ENCODE peak calls at places on chromosomes 12 and 14, in ten cellular contexts. M is K562, V is HL-60, U is stomach, P is endothelial cell of umbilical vein, K is GM23338, L is Panc1, R is transverse colon, Y is spleen, F is sigmoid colon. E is an unnamed sample.

GRCh38 chr12:16037533-16037932 is 126.4 kb downstream of the DERA start:
- DNase-seq in F (no peak), Y (no peak), P (no peak), V (no peak), L (no peak), M (no peak), K (no peak), R (no peak), U (no peak), E (no peak)

GRCh38 chr14:94042433-94043091 is 16.4 kb downstream of the OTUB2 start:
- DNase-seq in V (no peak), U (no peak), R (no peak), L (no peak), F (no peak), K (no peak), M (no peak), P (no peak), Y (peak; percentile 48), E (no peak)

GRCh38 chr12:94100990-94101901 is 47.1 kb upstream of the PLXNC1 start:
- DNase-seq in U (peak; percentile 77), K (peak; percentile 87), L (peak; percentile 48), P (peak; percentile 51), V (no peak), F (peak; percentile 88), Y (peak; percentile 94), M (peak; percentile 77), R (peak; percentile 85), E (peak; percentile 88)

GRCh38 chr12:79400481-79400880 is 290.3 kb downstream of the PAWR start:
- DNase-seq in L (no peak), R (no peak), M (no peak), K (no peak), U (no peak), V (no peak), Y (no peak), P (no peak), F (no peak), E (no peak)

GRCh38 chr12:23614280-23614679 is 335.2 kb downstream of the SOX5 start:
- DNase-seq in P (no peak), F (no peak), U (no peak), K (no peak), Y (no peak), M (no peak), L (no peak), R (no peak), V (no peak), E (no peak)

GRCh38 chr14:31897581-31898186 is 179.4 kb upstream of the ARHGAP5 start:
- DNase-seq in P (no peak), F (no peak), U (no peak), R (peak; percentile 10), K (no peak), V (no peak), Y (no peak), L (no peak), M (no peak), E (no peak)

GRCh38 chr12:80681287-80681686 is 26.1 kb upstream of the MYF6 start:
- DNase-seq in F (no peak), L (no peak), P (no peak), M (no peak), Y (no peak), U (no peak), R (no peak), K (no peak), V (no peak), E (no peak)

GRCh38 chr12:11862794-11863193 is 207.9 kb upstream of the BCL2L14 start:
- DNase-seq in U (no peak), K (no peak), V (no peak), R (no peak), M (no peak), L (no peak), Y (no peak), P (peak; percentile 69), F (no peak), E (no peak)

GRCh38 chr14:101961746-101962502 is 2.4 kb upstream of the DYNC1H1 start:
- DNase-seq in F (no peak), V (no peak), P (no peak), M (no peak), K (peak; percentile 24), Y (peak; percentile 69), L (no peak), R (no peak), U (no peak), E (no peak)

GRCh38 chr14:101963052-101963451 is 1.3 kb upstream of the DYNC1H1 start:
- DNase-seq in K (no peak), F (no peak), P (no peak), L (no peak), U (no peak), Y (no peak), M (no peak), R (no peak), V (no peak), E (no peak)

GRCh38 chr14:101963611-101964296 is 619 bp upstream of the DYNC1H1 start:
- DNase-seq in K (no peak), L (no peak), M (no peak), V (no peak), P (no peak), F (no peak), Y (no peak), R (no peak), U (no peak), E (no peak)

GRCh38 chr14:101961011-101961721 is 3.2 kb upstream of the DYNC1H1 start:
- DNase-seq in F (peak; percentile 85), R (peak; percentile 83), K (peak; percentile 93), U (peak; percentile 82), Y (peak; percentile 91), L (peak; percentile 68), M (peak; percentile 67), V (peak; percentile 80), P (peak; percentile 76), E (no peak)

DNA sequence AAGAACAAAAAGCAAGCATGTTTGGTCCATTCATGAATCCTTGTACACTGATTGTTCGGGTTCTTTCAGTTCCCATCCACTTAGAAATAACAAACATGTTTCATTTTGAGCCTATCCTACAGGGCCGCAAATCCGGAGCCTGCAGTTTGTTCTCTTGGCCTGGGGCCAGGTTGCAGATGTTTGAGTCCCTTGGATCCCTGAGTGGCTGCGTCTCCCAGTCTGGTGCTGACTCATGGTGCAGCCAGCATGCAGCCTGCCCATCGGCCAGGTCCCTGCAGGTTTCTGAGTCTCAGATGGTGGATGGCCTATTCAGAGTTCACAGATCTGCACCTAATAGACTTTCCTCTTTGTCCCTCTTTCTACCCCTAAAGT is 1.9 kb upstream of the DYNC1H1 start:
- DNase-seq in R (peak; percentile 64), K (no peak), P (no peak), U (peak; percentile 74), L (no peak), Y (peak; percentile 75), M (peak; percentile 66), F (peak; percentile 93), V (no peak), E (no peak)
- TF ChIP-seq POLR2AphosphoS5 in R (no peak), K (no peak), P (no peak), U (no peak), L (no peak), Y (no peak), M (no peak), F (no peak), V (no peak), E (no peak)

GRCh38 chr12:105748806-105749600 is 389.8 kb downstream of the NUAK1 start:
- DNase-seq in P (peak; percentile 86), V (no peak), R (no peak), L (no peak), F (no peak), M (no peak), Y (no peak), K (no peak), U (no peak), E (no peak)
- TF ChIP-seq POLR2AphosphoS5 in P (no peak), V (no peak), R (no peak), L (no peak), F (no peak), M (no peak), Y (no peak), K (no peak), U (no peak), E (peak; percentile 19)

DNA sequence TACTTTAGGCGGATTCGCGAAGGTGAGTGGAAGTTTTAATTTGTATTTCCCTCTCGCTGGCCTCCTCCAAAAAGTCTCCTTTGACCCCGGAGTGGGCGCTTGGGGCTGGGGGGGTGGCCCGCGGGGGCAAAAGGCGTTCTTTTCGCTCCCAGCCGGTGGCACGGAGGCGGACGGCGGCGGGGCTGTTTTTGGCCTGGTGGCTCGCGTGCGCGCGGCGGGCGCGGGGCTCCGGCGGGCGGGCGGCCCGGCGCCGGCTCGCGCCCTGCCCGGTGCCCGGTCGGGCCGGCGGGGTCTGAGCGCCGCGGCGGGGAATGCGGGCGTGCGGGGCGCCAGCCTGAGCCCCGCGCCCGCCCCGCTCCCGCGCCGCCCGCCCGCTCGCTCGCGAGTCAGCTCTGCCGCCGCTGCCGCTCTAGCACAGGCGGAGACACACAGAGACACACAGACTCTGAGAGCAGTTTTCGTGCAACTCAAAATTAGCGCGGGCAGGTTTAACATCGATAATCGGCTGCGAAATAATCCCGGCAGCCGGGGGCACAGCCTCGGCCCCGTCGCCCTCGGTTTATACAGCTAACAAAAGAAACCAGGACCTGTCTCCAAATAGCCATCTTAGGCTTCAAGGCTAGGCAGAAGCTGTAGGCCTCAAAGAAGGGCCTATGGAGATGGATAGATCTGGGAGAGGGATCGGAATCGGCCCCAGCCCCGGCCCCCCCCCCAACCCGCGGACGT is 773 bp downstream of the ARID2 start:
- DNase-seq in U (peak; percentile 42), K (peak; percentile 55), F (peak; percentile 70), L (no peak), R (peak; percentile 52), Y (peak; percentile 91), P (peak; percentile 69), V (no peak), M (peak; percentile 36), E (no peak)
- TF ChIP-seq POLR2AphosphoS5 in U (peak; percentile 19), K (no peak), F (peak; percentile 37), L (no peak), R (no peak), Y (peak; percentile 27), P (no peak), V (no peak), M (no peak), E (no peak)

DNA sequence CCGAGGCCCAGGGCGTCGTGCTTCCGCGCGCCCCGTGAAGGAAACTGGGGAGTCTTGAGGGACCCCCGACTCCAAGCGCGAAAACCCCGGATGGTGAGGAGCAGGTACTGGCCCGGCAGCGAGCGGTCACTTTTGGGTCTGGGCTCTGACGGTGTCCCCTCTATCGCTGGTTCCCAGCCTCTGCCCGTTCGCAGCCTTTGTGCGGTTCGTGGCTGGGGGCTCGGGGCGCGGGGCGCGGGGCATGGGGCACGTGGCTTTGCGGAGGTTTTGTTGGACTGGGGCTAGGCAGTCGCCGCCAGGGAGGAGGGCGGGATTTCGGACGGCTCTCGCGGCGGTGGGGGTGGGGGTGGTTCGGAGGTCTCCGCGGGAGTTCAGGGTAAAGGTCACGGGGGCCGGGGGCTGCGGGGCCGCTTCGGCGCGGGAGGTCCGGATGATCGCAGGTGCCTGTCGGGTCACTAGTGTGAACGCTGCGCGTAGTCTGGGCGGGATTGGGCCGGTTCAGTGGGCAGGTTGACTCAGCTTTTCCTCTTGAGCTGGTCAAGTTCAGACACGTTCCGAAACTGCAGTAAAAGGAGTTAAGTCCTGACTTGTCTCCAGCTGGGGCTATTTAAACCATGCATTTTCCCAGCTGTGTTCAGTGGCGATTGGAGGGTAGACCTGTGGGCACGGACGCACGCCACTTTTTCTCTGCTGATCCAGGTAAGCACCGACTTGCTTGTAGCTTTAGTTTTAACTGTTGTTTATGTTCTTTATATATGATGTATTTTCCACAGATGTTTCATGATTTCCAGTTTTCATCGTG is 612 bp downstream of the MDM2 start:
- DNase-seq in Y (peak; percentile 93), K (peak; percentile 85), U (peak; percentile 79), V (peak; percentile 63), L (no peak), P (peak; percentile 92), R (peak; percentile 85), M (peak; percentile 70), F (peak; percentile 92), E (peak; percentile 97)
- TF ChIP-seq POLR2AphosphoS5 in Y (no peak), K (peak; percentile 41), U (peak; percentile 88), V (no peak), L (peak; percentile 72), P (peak; percentile 99), R (peak; percentile 75), M (peak; percentile 60), F (peak; percentile 79), E (peak; percentile 56)